ENCODE peak calls at places on chromosomes 16 and 17, in eight cellular contexts. One of them, this sample, is unnamed.

GRCh38 chr17:72386619-72387237 is 265.9 kb downstream of the SOX9 start:
- DNase-seq in T-cell: no peak
- DNase-seq in thoracic aorta: no peak
- DNase-seq in stomach: no peak
- DNase-seq in keratinocyte: no peak
- DNase-seq in stimulated activated CD8-positive, alpha-beta memory T cell treated with anti-CD3 and anti-CD28 coated beads, Interleukin-4, amount 100 ng/mL, for 1 hour: no peak
- DNase-seq in brain microvascular endothelial cell: no peak
- DNase-seq in GM23248: no peak
- DNase-seq in this sample: no peak

GRCh38 chr16:923184-923583 is 47.6 kb downstream of the LMF1 start:
- DNase-seq in T-cell: no peak
- DNase-seq in thoracic aorta: no peak
- DNase-seq in stomach: no peak
- DNase-seq in keratinocyte: no peak
- DNase-seq in stimulated activated CD8-positive, alpha-beta memory T cell treated with anti-CD3 and anti-CD28 coated beads, Interleukin-4, amount 100 ng/mL, for 1 hour: no peak
- DNase-seq in brain microvascular endothelial cell: no peak
- DNase-seq in GM23248: no peak
- DNase-seq in this sample: no peak

GRCh38 chr17:48724241-48725004 is 1.4 kb downstream of the PRAC2 start:
- DNase-seq in T-cell: peak
- DNase-seq in thoracic aorta: peak
- DNase-seq in stomach: peak
- DNase-seq in keratinocyte: no peak
- DNase-seq in stimulated activated CD8-positive, alpha-beta memory T cell treated with anti-CD3 and anti-CD28 coated beads, Interleukin-4, amount 100 ng/mL, for 1 hour: peak
- DNase-seq in brain microvascular endothelial cell: peak
- DNase-seq in GM23248: peak
- DNase-seq in this sample: peak

GRCh38 chr17:7238418-7239090 is 703 bp downstream of the PHF23 start:
- DNase-seq in T-cell: no peak
- DNase-seq in thoracic aorta: no peak
- DNase-seq in stomach: no peak
- DNase-seq in keratinocyte: no peak
- DNase-seq in stimulated activated CD8-positive, alpha-beta memory T cell treated with anti-CD3 and anti-CD28 coated beads, Interleukin-4, amount 100 ng/mL, for 1 hour: no peak
- DNase-seq in brain microvascular endothelial cell: no peak
- DNase-seq in GM23248: peak
- DNase-seq in this sample: no peak

GRCh38 chr17:76266244-76266938 is 1.2 kb downstream of the UBALD2 start:
- DNase-seq in T-cell: no peak
- DNase-seq in thoracic aorta: no peak
- DNase-seq in stomach: no peak
- DNase-seq in keratinocyte: no peak
- DNase-seq in stimulated activated CD8-positive, alpha-beta memory T cell treated with anti-CD3 and anti-CD28 coated beads, Interleukin-4, amount 100 ng/mL, for 1 hour: no peak
- DNase-seq in brain microvascular endothelial cell: no peak
- DNase-seq in GM23248: peak
- DNase-seq in this sample: no peak

GRCh38 chr17:55324296-55324978 is 59.7 kb downstream of the HLF start:
- DNase-seq in T-cell: no peak
- DNase-seq in thoracic aorta: no peak
- DNase-seq in stomach: no peak
- DNase-seq in keratinocyte: no peak
- DNase-seq in stimulated activated CD8-positive, alpha-beta memory T cell treated with anti-CD3 and anti-CD28 coated beads, Interleukin-4, amount 100 ng/mL, for 1 hour: no peak
- DNase-seq in brain microvascular endothelial cell: no peak
- DNase-seq in GM23248: no peak
- DNase-seq in this sample: no peak

GRCh38 chr16:53740476-53740875 is 36.5 kb downstream of the FTO start:
- DNase-seq in T-cell: no peak
- DNase-seq in thoracic aorta: no peak
- DNase-seq in stomach: no peak
- DNase-seq in keratinocyte: no peak
- DNase-seq in stimulated activated CD8-positive, alpha-beta memory T cell treated with anti-CD3 and anti-CD28 coated beads, Interleukin-4, amount 100 ng/mL, for 1 hour: no peak
- DNase-seq in brain microvascular endothelial cell: no peak
- DNase-seq in GM23248: no peak
- DNase-seq in this sample: no peak

GRCh38 chr17:13786000-13786598 is 184.4 kb upstream of the HS3ST3A1 start:
- DNase-seq in T-cell: no peak
- DNase-seq in thoracic aorta: no peak
- DNase-seq in stomach: no peak
- DNase-seq in keratinocyte: no peak
- DNase-seq in stimulated activated CD8-positive, alpha-beta memory T cell treated with anti-CD3 and anti-CD28 coated beads, Interleukin-4, amount 100 ng/mL, for 1 hour: no peak
- DNase-seq in brain microvascular endothelial cell: peak
- DNase-seq in GM23248: peak
- DNase-seq in this sample: no peak

GRCh38 chr17:17001874-17002520 is 30.1 kb upstream of the TNFRSF13B start:
- DNase-seq in T-cell: peak
- DNase-seq in thoracic aorta: peak
- DNase-seq in stomach: peak
- DNase-seq in keratinocyte: no peak
- DNase-seq in stimulated activated CD8-positive, alpha-beta memory T cell treated with anti-CD3 and anti-CD28 coated beads, Interleukin-4, amount 100 ng/mL, for 1 hour: peak
- DNase-seq in brain microvascular endothelial cell: peak
- DNase-seq in GM23248: peak
- DNase-seq in this sample: peak

GRCh38 chr17:44324092-44324570 is 492 bp downstream of the SLC25A39 start:
- DNase-seq in T-cell: no peak
- DNase-seq in thoracic aorta: no peak
- DNase-seq in stomach: no peak
- DNase-seq in keratinocyte: no peak
- DNase-seq in stimulated activated CD8-positive, alpha-beta memory T cell treated with anti-CD3 and anti-CD28 coated beads, Interleukin-4, amount 100 ng/mL, for 1 hour: no peak
- DNase-seq in brain microvascular endothelial cell: no peak
- DNase-seq in GM23248: peak
- DNase-seq in this sample: peak

GRCh38 chr17:78263063-78263735 is 31.8 kb downstream of the TMEM235 start:
- DNase-seq in T-cell: no peak
- DNase-seq in thoracic aorta: no peak
- DNase-seq in stomach: peak
- DNase-seq in keratinocyte: no peak
- DNase-seq in stimulated activated CD8-positive, alpha-beta memory T cell treated with anti-CD3 and anti-CD28 coated beads, Interleukin-4, amount 100 ng/mL, for 1 hour: no peak
- DNase-seq in brain microvascular endothelial cell: no peak
- DNase-seq in GM23248: no peak
- DNase-seq in this sample: no peak

GRCh38 chr16:69131167-69131748 is 1.1 kb downstream of the CHTF8 start:
- DNase-seq in T-cell: no peak
- DNase-seq in thoracic aorta: no peak
- DNase-seq in stomach: no peak
- DNase-seq in keratinocyte: no peak
- DNase-seq in stimulated activated CD8-positive, alpha-beta memory T cell treated with anti-CD3 and anti-CD28 coated beads, Interleukin-4, amount 100 ng/mL, for 1 hour: no peak
- DNase-seq in brain microvascular endothelial cell: peak
- DNase-seq in GM23248: peak
- DNase-seq in this sample: peak

GRCh38 chr17:64328036-64328874 is 62.4 kb downstream of the PECAM1 start:
- DNase-seq in T-cell: no peak
- DNase-seq in thoracic aorta: no peak
- DNase-seq in stomach: no peak
- DNase-seq in keratinocyte: no peak
- DNase-seq in stimulated activated CD8-positive, alpha-beta memory T cell treated with anti-CD3 and anti-CD28 coated beads, Interleukin-4, amount 100 ng/mL, for 1 hour: no peak
- DNase-seq in brain microvascular endothelial cell: no peak
- DNase-seq in GM23248: no peak
- DNase-seq in this sample: no peak

GRCh38 chr17:21280081-21280518 is 4.4 kb upstream of the MAP2K3 start:
- DNase-seq in T-cell: peak
- DNase-seq in thoracic aorta: peak
- DNase-seq in stomach: peak
- DNase-seq in keratinocyte: no peak
- DNase-seq in stimulated activated CD8-positive, alpha-beta memory T cell treated with anti-CD3 and anti-CD28 coated beads, Interleukin-4, amount 100 ng/mL, for 1 hour: peak
- DNase-seq in brain microvascular endothelial cell: peak
- DNase-seq in GM23248: peak
- DNase-seq in this sample: peak

GRCh38 chr16:49617016-49617569 is 238.8 kb downstream of the ZNF423 start:
- DNase-seq in T-cell: no peak
- DNase-seq in thoracic aorta: no peak
- DNase-seq in stomach: no peak
- DNase-seq in keratinocyte: no peak
- DNase-seq in stimulated activated CD8-positive, alpha-beta memory T cell treated with anti-CD3 and anti-CD28 coated beads, Interleukin-4, amount 100 ng/mL, for 1 hour: no peak
- DNase-seq in brain microvascular endothelial cell: no peak
- DNase-seq in GM23248: no peak
- DNase-seq in this sample: no peak

GRCh38 chr16:20952144-20952797 is 51.7 kb downstream of the LYRM1 start:
- DNase-seq in T-cell: no peak
- DNase-seq in thoracic aorta: no peak
- DNase-seq in stomach: no peak
- DNase-seq in keratinocyte: no peak
- DNase-seq in stimulated activated CD8-positive, alpha-beta memory T cell treated with anti-CD3 and anti-CD28 coated beads, Interleukin-4, amount 100 ng/mL, for 1 hour: no peak
- DNase-seq in brain microvascular endothelial cell: no peak
- DNase-seq in GM23248: no peak
- DNase-seq in this sample: no peak

GRCh38 chr16:83475108-83475507 is 332.7 kb upstream of the HSBP1 start:
- DNase-seq in T-cell: no peak
- DNase-seq in thoracic aorta: no peak
- DNase-seq in stomach: no peak
- DNase-seq in keratinocyte: no peak
- DNase-seq in stimulated activated CD8-positive, alpha-beta memory T cell treated with anti-CD3 and anti-CD28 coated beads, Interleukin-4, amount 100 ng/mL, for 1 hour: no peak
- DNase-seq in brain microvascular endothelial cell: no peak
- DNase-seq in GM23248: no peak
- DNase-seq in this sample: no peak

GRCh38 chr17:29051194-29051593 is 8.3 kb downstream of the PIPOX start:
- DNase-seq in T-cell: no peak
- DNase-seq in thoracic aorta: no peak
- DNase-seq in stomach: no peak
- DNase-seq in keratinocyte: no peak
- DNase-seq in stimulated activated CD8-positive, alpha-beta memory T cell treated with anti-CD3 and anti-CD28 coated beads, Interleukin-4, amount 100 ng/mL, for 1 hour: no peak
- DNase-seq in brain microvascular endothelial cell: no peak
- DNase-seq in GM23248: no peak
- DNase-seq in this sample: no peak

GRCh38 chr17:29588561-29589411 is 662 bp downstream of the GIT1 start:
- DNase-seq in T-cell: no peak
- DNase-seq in thoracic aorta: no peak
- DNase-seq in stomach: no peak
- DNase-seq in keratinocyte: no peak
- DNase-seq in stimulated activated CD8-positive, alpha-beta memory T cell treated with anti-CD3 and anti-CD28 coated beads, Interleukin-4, amount 100 ng/mL, for 1 hour: no peak
- DNase-seq in brain microvascular endothelial cell: no peak
- DNase-seq in GM23248: peak
- DNase-seq in this sample: no peak

GRCh38 chr17:74085434-74085833 is 118.0 kb upstream of the RPL38 start:
- DNase-seq in T-cell: no peak
- DNase-seq in thoracic aorta: no peak
- DNase-seq in stomach: no peak
- DNase-seq in keratinocyte: no peak
- DNase-seq in stimulated activated CD8-positive, alpha-beta memory T cell treated with anti-CD3 and anti-CD28 coated beads, Interleukin-4, amount 100 ng/mL, for 1 hour: no peak
- DNase-seq in brain microvascular endothelial cell: no peak
- DNase-seq in GM23248: no peak
- DNase-seq in this sample: no peak

GRCh38 chr17:8225813-8226535 is 15.6 kb upstream of the AURKB start:
- DNase-seq in T-cell: peak
- DNase-seq in thoracic aorta: no peak
- DNase-seq in stomach: peak
- DNase-seq in keratinocyte: no peak
- DNase-seq in stimulated activated CD8-positive, alpha-beta memory T cell treated with anti-CD3 and anti-CD28 coated beads, Interleukin-4, amount 100 ng/mL, for 1 hour: no peak
- DNase-seq in brain microvascular endothelial cell: peak
- DNase-seq in GM23248: peak
- DNase-seq in this sample: no peak

GRCh38 chr17:42493324-42493723 is 34.6 kb downstream of the ATP6V0A1 start:
- DNase-seq in T-cell: no peak
- DNase-seq in thoracic aorta: no peak
- DNase-seq in stomach: no peak
- DNase-seq in keratinocyte: no peak
- DNase-seq in stimulated activated CD8-positive, alpha-beta memory T cell treated with anti-CD3 and anti-CD28 coated beads, Interleukin-4, amount 100 ng/mL, for 1 hour: no peak
- DNase-seq in brain microvascular endothelial cell: no peak
- DNase-seq in GM23248: no peak
- DNase-seq in this sample: no peak

GRCh38 chr16:58938856-58939255 is 204.7 kb upstream of the GOT2 start:
- DNase-seq in T-cell: no peak
- DNase-seq in thoracic aorta: no peak
- DNase-seq in stomach: no peak
- DNase-seq in keratinocyte: no peak
- DNase-seq in stimulated activated CD8-positive, alpha-beta memory T cell treated with anti-CD3 and anti-CD28 coated beads, Interleukin-4, amount 100 ng/mL, for 1 hour: no peak
- DNase-seq in brain microvascular endothelial cell: no peak
- DNase-seq in GM23248: no peak
- DNase-seq in this sample: no peak

GRCh38 chr17:43591750-43592562 is 45.8 kb upstream of the ETV4 start:
- DNase-seq in T-cell: no peak
- DNase-seq in thoracic aorta: peak
- DNase-seq in stomach: peak
- DNase-seq in keratinocyte: peak
- DNase-seq in stimulated activated CD8-positive, alpha-beta memory T cell treated with anti-CD3 and anti-CD28 coated beads, Interleukin-4, amount 100 ng/mL, for 1 hour: no peak
- DNase-seq in brain microvascular endothelial cell: peak
- DNase-seq in GM23248: peak
- DNase-seq in this sample: peak

GRCh38 chr16:76565542-76565941 is 288.3 kb downstream of the CNTNAP4 start:
- DNase-seq in T-cell: no peak
- DNase-seq in thoracic aorta: no peak
- DNase-seq in stomach: no peak
- DNase-seq in keratinocyte: no peak
- DNase-seq in stimulated activated CD8-positive, alpha-beta memory T cell treated with anti-CD3 and anti-CD28 coated beads, Interleukin-4, amount 100 ng/mL, for 1 hour: no peak
- DNase-seq in brain microvascular endothelial cell: no peak
- DNase-seq in GM23248: no peak
- DNase-seq in this sample: no peak

GRCh38 chr17:39820541-39820940 is 43.6 kb downstream of the IKZF3 start:
- DNase-seq in T-cell: no peak
- DNase-seq in thoracic aorta: no peak
- DNase-seq in stomach: no peak
- DNase-seq in keratinocyte: no peak
- DNase-seq in stimulated activated CD8-positive, alpha-beta memory T cell treated with anti-CD3 and anti-CD28 coated beads, Interleukin-4, amount 100 ng/mL, for 1 hour: no peak
- DNase-seq in brain microvascular endothelial cell: no peak
- DNase-seq in GM23248: no peak
- DNase-seq in this sample: no peak

GRCh38 chr16:49701867-49702494 is 153.9 kb downstream of the ZNF423 start:
- DNase-seq in T-cell: no peak
- DNase-seq in thoracic aorta: no peak
- DNase-seq in stomach: no peak
- DNase-seq in keratinocyte: no peak
- DNase-seq in stimulated activated CD8-positive, alpha-beta memory T cell treated with anti-CD3 and anti-CD28 coated beads, Interleukin-4, amount 100 ng/mL, for 1 hour: no peak
- DNase-seq in brain microvascular endothelial cell: no peak
- DNase-seq in GM23248: peak
- DNase-seq in this sample: no peak

GRCh38 chr16:52078716-52079655 is 468.0 kb downstream of the TOX3 start:
- DNase-seq in T-cell: no peak
- DNase-seq in thoracic aorta: no peak
- DNase-seq in stomach: no peak
- DNase-seq in keratinocyte: no peak
- DNase-seq in stimulated activated CD8-positive, alpha-beta memory T cell treated with anti-CD3 and anti-CD28 coated beads, Interleukin-4, amount 100 ng/mL, for 1 hour: no peak
- DNase-seq in brain microvascular endothelial cell: no peak
- DNase-seq in GM23248: no peak
- DNase-seq in this sample: no peak

GRCh38 chr17:37179893-37180292 is 195.9 kb upstream of the C17orf78 start:
- DNase-seq in T-cell: no peak
- DNase-seq in thoracic aorta: no peak
- DNase-seq in stomach: no peak
- DNase-seq in keratinocyte: no peak
- DNase-seq in stimulated activated CD8-positive, alpha-beta memory T cell treated with anti-CD3 and anti-CD28 coated beads, Interleukin-4, amount 100 ng/mL, for 1 hour: no peak
- DNase-seq in brain microvascular endothelial cell: peak
- DNase-seq in GM23248: peak
- DNase-seq in this sample: no peak

GRCh38 chr16:19344224-19344801 is 58.8 kb downstream of the CLEC19A start:
- DNase-seq in T-cell: no peak
- DNase-seq in thoracic aorta: no peak
- DNase-seq in stomach: no peak
- DNase-seq in keratinocyte: no peak
- DNase-seq in stimulated activated CD8-positive, alpha-beta memory T cell treated with anti-CD3 and anti-CD28 coated beads, Interleukin-4, amount 100 ng/mL, for 1 hour: no peak
- DNase-seq in brain microvascular endothelial cell: no peak
- DNase-seq in GM23248: no peak
- DNase-seq in this sample: no peak

GRCh38 chr17:43905400-43905984 is 1.8 kb downstream of the MPP2 start:
- DNase-seq in T-cell: no peak
- DNase-seq in thoracic aorta: no peak
- DNase-seq in stomach: no peak
- DNase-seq in keratinocyte: no peak
- DNase-seq in stimulated activated CD8-positive, alpha-beta memory T cell treated with anti-CD3 and anti-CD28 coated beads, Interleukin-4, amount 100 ng/mL, for 1 hour: no peak
- DNase-seq in brain microvascular endothelial cell: no peak
- DNase-seq in GM23248: no peak
- DNase-seq in this sample: no peak

GRCh38 chr17:71933306-71933705 is 187.5 kb upstream of the SOX9 start:
- DNase-seq in T-cell: no peak
- DNase-seq in thoracic aorta: no peak
- DNase-seq in stomach: no peak
- DNase-seq in keratinocyte: no peak
- DNase-seq in stimulated activated CD8-positive, alpha-beta memory T cell treated with anti-CD3 and anti-CD28 coated beads, Interleukin-4, amount 100 ng/mL, for 1 hour: no peak
- DNase-seq in brain microvascular endothelial cell: no peak
- DNase-seq in GM23248: no peak
- DNase-seq in this sample: no peak

GRCh38 chr17:50541916-50542688 is 4.9 kb upstream of the SPATA20 start:
- DNase-seq in T-cell: peak
- DNase-seq in thoracic aorta: no peak
- DNase-seq in stomach: peak
- DNase-seq in keratinocyte: no peak
- DNase-seq in stimulated activated CD8-positive, alpha-beta memory T cell treated with anti-CD3 and anti-CD28 coated beads, Interleukin-4, amount 100 ng/mL, for 1 hour: peak
- DNase-seq in brain microvascular endothelial cell: peak
- DNase-seq in GM23248: peak
- DNase-seq in this sample: peak